ENCODE peak calls at places on chromosomes 1 and 21, in four cellular contexts. N is H9, Z is neuronal stem cell, I is trophoblast cell. B is an unnamed sample.

GRCh38 chr1:52294580-52294979 is 71.4 kb downstream of the CC2D1B start:
- DNase-seq in N (no peak), I (no peak), Z (no peak), B (no peak)

GRCh38 chr1:195584870-195585624 is 1023.2 kb downstream of the KCNT2 start:
- DNase-seq in I (no peak), N (peak), Z (no peak), B (no peak)

GRCh38 chr1:117659565-117660264 is 53.9 kb downstream of the TENT5C start:
- DNase-seq in Z (no peak), N (no peak), I (no peak), B (no peak)

GRCh38 chr1:183416850-183417690 is 1.1 kb downstream of the NMNAT2 start:
- DNase-seq in N (peak), Z (peak), I (peak), B (peak)

GRCh38 chr1:35361638-35362037 is 93.1 kb downstream of the ZMYM4 start:
- DNase-seq in Z (no peak), N (no peak), I (no peak), B (no peak)

GRCh38 chr1:163171826-163172225 is 30.9 kb downstream of the RGS5 start:
- DNase-seq in Z (no peak), N (no peak), I (no peak), B (no peak)

GRCh38 chr1:6476483-6476882 is 10.5 kb upstream of the TNFRSF25 start:
- DNase-seq in I (no peak), N (no peak), Z (no peak), B (no peak)

GRCh38 chr1:3215198-3216045 is 146.4 kb downstream of the PRDM16 start:
- DNase-seq in I (no peak), N (no peak), Z (no peak), B (no peak)

GRCh38 chr21:45534591-45535331 is 7.5 kb downstream of the SLC19A1 start:
- DNase-seq in Z (no peak), I (peak), N (no peak), B (no peak)

GRCh38 chr1:46394108-46394871 is at the start of gene FAAH:
- DNase-seq in I (peak), Z (peak), N (peak), B (peak)

GRCh38 chr1:223886516-223886921 is 40.8 kb upstream of the TP53BP2 start:
- DNase-seq in I (no peak), Z (no peak), N (no peak), B (no peak)

GRCh38 chr1:11138952-11139351 is 39.3 kb upstream of the EXOSC10 start:
- DNase-seq in N (no peak), Z (no peak), I (no peak), B (no peak)

GRCh38 chr1:26538480-26539412 is 9.2 kb downstream of the RPS6KA1 start:
- DNase-seq in Z (no peak), I (peak), N (peak), B (peak)

GRCh38 chr1:26984291-26984690 is 9.2 kb upstream of the TRNP1 start:
- DNase-seq in Z (no peak), I (no peak), N (no peak), B (no peak)

GRCh38 chr1:110207831-110208230 is 2.3 kb upstream of the KCNC4 start:
- DNase-seq in I (peak), Z (peak), N (peak), B (peak)

GRCh38 chr1:153749408-153750005 is 21.7 kb downstream of the INTS3 start:
- DNase-seq in I (peak), N (peak), Z (peak), B (peak)

GRCh38 chr1:116947090-116947489 is 37.4 kb downstream of the PTGFRN start:
- DNase-seq in N (no peak), Z (no peak), I (no peak), B (no peak)

GRCh38 chr1:46525253-46525983 is 26.0 kb downstream of the KNCN start:
- DNase-seq in N (no peak), I (no peak), Z (no peak), B (no peak)

GRCh38 chr1:65514083-65514482 is 93.6 kb downstream of the LEPR start:
- DNase-seq in I (peak), Z (no peak), N (no peak), B (no peak)

GRCh38 chr1:206939841-206940587 is 6.3 kb downstream of the PIGR start:
- DNase-seq in Z (no peak), I (no peak), N (no peak), B (no peak)

GRCh38 chr1:197942042-197942441 is 24.9 kb downstream of the LHX9 start:
- DNase-seq in I (no peak), Z (no peak), N (no peak), B (no peak)

GRCh38 chr1:214831956-214832355 is 229.0 kb downstream of the CENPF start:
- DNase-seq in Z (no peak), N (no peak), I (peak), B (no peak)

GRCh38 chr1:83883979-83884378 is 115.0 kb downstream of the TTLL7 start:
- DNase-seq in N (no peak), Z (no peak), I (no peak), B (peak)

GRCh38 chr1:168801032-168801745 is 72.2 kb upstream of the DPT start:
- DNase-seq in Z (no peak), N (no peak), I (no peak), B (no peak)

GRCh38 chr21:45179568-45180288 is 105.3 kb downstream of the ADARB1 start:
- DNase-seq in N (no peak), I (no peak), Z (no peak), B (no peak)

GRCh38 chr1:241560511-241561187 is 28.5 kb downstream of the KMO start:
- DNase-seq in N (no peak), Z (no peak), I (no peak), B (no peak)

GRCh38 chr1:41670558-41670957 is 186.1 kb upstream of the EDN2 start:
- DNase-seq in I (peak), Z (no peak), N (no peak), B (peak)

GRCh38 chr1:221444346-221444745 is 297.5 kb downstream of the DUSP10 start:
- DNase-seq in I (no peak), Z (no peak), N (no peak), B (no peak)

GRCh38 chr1:42186172-42186571 is 21.6 kb upstream of the GUCA2A start:
- DNase-seq in Z (no peak), I (no peak), N (no peak), B (peak)

GRCh38 chr1:94803517-94804441 is 16.4 kb upstream of the SLC44A3 start:
- DNase-seq in Z (no peak), N (no peak), I (no peak), B (peak)

GRCh38 chr1:154869351-154870116 is 547 bp downstream of the KCNN3 start:
- DNase-seq in N (no peak), Z (no peak), I (no peak), B (peak)

GRCh38 chr21:46152939-46153258 is 2.5 kb downstream of the FTCD start:
- DNase-seq in Z (no peak), N (no peak), I (no peak), B (no peak)

GRCh38 chr21:46404306-46404705 is 54.4 kb upstream of the DIP2A start:
- DNase-seq in Z (no peak), N (no peak), I (no peak), B (no peak)

GRCh38 chr1:211648336-211648735 is 27.1 kb downstream of the NEK2 start:
- DNase-seq in N (no peak), I (peak), Z (no peak), B (peak)

GRCh38 chr1:192907545-192908243 is 98.9 kb downstream of the RGS2 start:
- DNase-seq in N (no peak), Z (no peak), I (peak), B (peak)

GRCh38 chr1:68384321-68384813 is 65.4 kb downstream of the RPE65 start:
- DNase-seq in Z (no peak), N (no peak), I (peak), B (peak)

GRCh38 chr1:78474092-78474491 is 16.7 kb upstream of the PTGFR start:
- DNase-seq in I (no peak), N (no peak), Z (no peak), B (no peak)

GRCh38 chr21:31554511-31555022 is 104.9 kb upstream of the SOD1 start:
- DNase-seq in Z (peak), I (peak), N (peak), B (peak)

GRCh38 chr1:219085988-219086387 is 87.7 kb upstream of the LYPLAL1 start:
- DNase-seq in Z (no peak), N (no peak), I (no peak), B (peak)

GRCh38 chr1:45679123-45679522 is 7.2 kb downstream of the GPBP1L1 start:
- DNase-seq in I (no peak), Z (no peak), N (no peak), B (no peak)

GRCh38 chr1:101237229-101237837 is 514 bp downstream of the S1PR1 start:
- DNase-seq in Z (no peak), N (no peak), I (peak), B (peak)

GRCh38 chr1:101238041-101238515 is 1.3 kb downstream of the S1PR1 start:
- DNase-seq in Z (no peak), I (no peak), N (no peak), B (no peak)

GRCh38 chr1:101235241-101235695 is 1.6 kb upstream of the S1PR1 start:
- DNase-seq in I (no peak), N (no peak), Z (no peak), B (no peak)

GRCh38 chr1:101235696-101236545 is 898 bp upstream of the S1PR1 start:
- DNase-seq in Z (peak), I (peak), N (peak), B (peak)

DNA sequence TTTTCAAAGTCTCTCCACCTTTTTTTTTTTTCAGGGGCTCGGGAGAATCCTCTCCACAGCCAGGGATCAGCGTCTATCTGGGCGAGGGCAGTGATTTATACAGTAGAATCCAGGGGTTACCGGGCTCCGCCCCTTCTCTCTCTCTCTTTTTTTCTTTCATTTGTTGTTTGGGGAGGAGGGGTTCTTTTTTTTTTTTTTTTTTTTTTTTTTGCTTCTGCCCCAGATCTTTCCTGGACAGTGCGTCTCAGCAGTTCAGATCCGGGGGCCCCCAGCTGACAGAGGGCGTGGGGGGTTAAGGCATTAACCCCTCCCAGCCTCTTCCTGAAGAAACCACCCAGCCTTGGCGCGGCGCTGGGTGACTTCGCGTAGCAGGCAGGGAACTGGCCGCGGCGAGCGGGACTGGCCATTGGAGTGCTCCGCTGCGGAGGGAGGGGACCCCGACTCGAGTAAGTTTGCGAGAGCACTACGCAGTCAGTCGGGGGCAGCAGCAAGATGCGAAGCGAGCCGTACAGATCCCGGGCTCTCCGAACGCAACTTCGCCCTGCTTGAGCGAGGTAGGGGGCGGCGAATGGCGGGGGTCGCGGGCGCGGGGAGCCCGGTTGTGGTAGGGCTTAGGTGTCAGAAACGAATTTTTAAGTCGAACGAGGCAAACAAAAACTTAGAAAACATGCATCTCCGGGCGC is at the start of gene S1PR1:
- DNase-seq in I (peak), Z (peak), N (peak), B (peak)
- H3K14ac ChIP-seq in I (no peak), Z (no peak), N (peak), B (peak)

DNA sequence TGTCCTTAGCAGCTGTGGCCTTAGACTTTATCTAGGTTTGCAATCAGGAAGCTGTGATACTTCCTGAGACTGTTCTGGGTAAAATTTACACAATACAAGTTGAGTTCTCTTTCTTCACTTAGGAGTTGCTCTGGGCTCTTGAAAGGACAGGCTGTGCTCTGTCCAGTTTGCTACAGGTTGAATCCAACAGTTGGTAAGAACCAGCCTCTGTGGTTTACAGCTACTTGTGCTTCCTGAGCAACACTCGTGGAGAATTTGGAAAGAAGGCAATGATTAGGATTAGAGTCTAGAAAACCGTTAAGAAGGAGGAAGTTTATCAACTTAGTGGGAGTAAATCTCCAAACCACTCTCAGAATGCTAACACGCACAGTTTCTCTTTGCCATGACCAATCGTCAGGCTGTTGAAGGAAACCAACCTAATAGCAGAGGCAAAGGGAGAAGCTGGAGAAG is 26.8 kb downstream of the GFI1 start:
- DNase-seq in N (no peak), Z (no peak), I (no peak), B (no peak)
- H2AFZ ChIP-seq in N (no peak), Z (no peak), I (no peak), B (no peak)

DNA sequence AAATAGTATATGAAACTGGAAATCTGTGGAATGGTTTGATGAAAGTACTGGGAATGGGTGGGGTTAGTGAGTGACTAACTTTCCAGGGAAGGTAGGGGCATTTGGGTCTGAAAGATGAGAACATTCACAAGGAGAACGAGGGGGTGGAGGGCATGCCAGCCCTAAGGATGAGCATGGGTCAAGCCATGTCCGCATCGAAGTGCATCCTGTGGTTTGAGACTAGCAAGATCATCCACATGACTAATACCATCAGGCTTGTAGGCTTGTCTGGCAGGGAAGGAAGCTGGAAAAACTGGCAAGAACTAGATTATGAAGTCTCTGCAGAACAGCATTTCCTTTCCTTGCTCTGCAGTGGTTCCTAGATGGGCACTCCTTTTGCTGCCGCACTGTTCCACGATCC is 70.4 kb upstream of the UBE2U start:
- DNase-seq in I (peak), N (no peak), Z (no peak), B (peak)
- H2BK120ac ChIP-seq in I (no peak), N (no peak), Z (no peak), B (no peak)

GRCh38 chr1:170204121-170204520 is 58.4 kb downstream of the NTMT2 start:
- DNase-seq in I (no peak), N (no peak), Z (no peak), B (no peak)

GRCh38 chr1:170200161-170200560 is 54.4 kb downstream of the NTMT2 start:
- DNase-seq in I (no peak), Z (no peak), N (no peak), B (no peak)

GRCh38 chr1:170205301-170205700 is 59.5 kb downstream of the NTMT2 start:
- DNase-seq in I (no peak), Z (no peak), N (no peak), B (no peak)

GRCh38 chr1:170200665-170201397 is 55.1 kb downstream of the NTMT2 start:
- DNase-seq in N (no peak), I (no peak), Z (no peak), B (no peak)

DNA sequence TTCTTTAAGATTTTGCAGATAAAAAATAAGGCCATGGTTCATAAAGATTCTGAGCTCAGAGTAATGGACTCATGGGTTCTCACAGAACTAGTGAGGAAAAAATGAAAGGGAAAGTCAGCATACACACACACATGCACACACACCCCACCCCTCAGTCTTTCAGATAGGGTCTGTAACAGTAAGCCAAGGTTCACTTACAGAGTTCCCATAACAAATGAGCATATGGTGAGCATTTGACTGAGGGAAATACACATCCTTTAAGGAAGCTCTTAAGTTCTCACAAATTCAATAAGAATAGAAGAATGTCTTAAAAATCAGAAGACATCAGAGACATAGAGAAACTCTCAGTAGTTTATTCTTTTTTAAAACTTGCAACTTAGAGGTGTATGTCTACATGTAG is 57.9 kb downstream of the NTMT2 start:
- DNase-seq in N (no peak), Z (no peak), I (no peak), B (no peak)
- H3K14ac ChIP-seq in N (no peak), Z (no peak), I (no peak), B (no peak)

DNA sequence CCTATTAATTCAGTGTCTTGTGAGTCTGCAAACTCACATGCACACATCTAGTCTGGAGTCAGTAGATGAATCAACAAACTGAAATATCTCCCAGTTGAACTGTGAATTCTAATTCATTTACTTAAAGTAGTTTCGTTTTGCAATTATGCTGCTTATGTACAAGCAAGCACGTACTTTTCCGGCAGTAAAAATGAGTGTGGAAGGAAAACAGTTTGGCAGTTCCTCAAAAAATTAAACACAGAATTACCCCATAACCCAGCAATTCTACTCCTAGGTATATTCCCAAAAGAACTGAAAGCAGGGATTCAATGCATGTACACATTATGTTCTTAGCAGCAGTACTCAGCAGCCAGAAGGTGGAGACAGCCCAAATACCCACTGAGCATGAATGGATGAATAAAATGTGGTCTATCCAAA is 49.3 kb downstream of the GNB1 start:
- DNase-seq in N (no peak), Z (no peak), I (peak), B (peak)
- H2AFZ ChIP-seq in N (no peak), Z (no peak), I (no peak), B (no peak)

GRCh38 chr1:29164588-29164987 is 17.1 kb downstream of the SRSF4 start:
- DNase-seq in N (no peak), Z (no peak), I (no peak), B (no peak)
- H2BK120ac ChIP-seq in N (no peak), Z (no peak), I (no peak), B (no peak)

GRCh38 chr1:43706598-43707190 is 642 bp upstream of the ST3GAL3 start:
- DNase-seq in N (peak), Z (peak), I (peak), B (no peak)
- H3K14ac ChIP-seq in N (peak), Z (peak), I (peak), B (no peak)

GRCh38 chr1:222454196-222454595 is 93.7 kb downstream of the HHIPL2 start:
- DNase-seq in I (no peak), Z (no peak), N (no peak), B (no peak)

GRCh38 chr1:222455188-222455879 is 92.6 kb downstream of the HHIPL2 start:
- DNase-seq in Z (peak), I (peak), N (peak), B (peak)

GRCh38 chr1:222457084-222457483 is 90.8 kb downstream of the HHIPL2 start:
- DNase-seq in Z (no peak), N (no peak), I (no peak), B (no peak)

GRCh38 chr1:222457513-222457912 is 90.4 kb downstream of the HHIPL2 start:
- DNase-seq in I (no peak), N (no peak), Z (no peak), B (no peak)

GRCh38 chr1:222454782-222455181 is 93.1 kb downstream of the HHIPL2 start:
- DNase-seq in I (peak), Z (no peak), N (peak), B (no peak)
- H2AFZ ChIP-seq in I (peak), Z (peak), N (no peak), B (no peak)